ENCODE peak calls at places on chromosomes 5 and 9, in seven cellular contexts. X, G, P, R, U, W and L are unnamed samples.

GRCh38 chr9:5596173-5596572 is 32.7 kb upstream of the RIC1 start:
- DNase-seq in X (no peak), G (no peak), P (no peak), R (no peak), U (no peak), W (no peak), L (no peak)

GRCh38 chr5:54902817-54903473 is 82.4 kb downstream of the ESM1 start:
- DNase-seq in X (no peak), G (peak), P (peak), R (no peak), U (no peak), W (no peak), L (no peak)

GRCh38 chr9:93235278-93235960 is 51.5 kb downstream of the WNK2 start:
- DNase-seq in X (no peak), G (no peak), P (no peak), R (no peak), U (peak), W (no peak), L (no peak)

GRCh38 chr5:152560508-152561137 is 155.5 kb upstream of the NMUR2 start:
- DNase-seq in X (peak), G (peak), P (peak), R (peak), U (peak), W (peak), L (no peak)

GRCh38 chr5:107402881-107403280 is 267.9 kb downstream of the EFNA5 start:
- DNase-seq in X (no peak), G (no peak), P (no peak), R (no peak), U (no peak), W (no peak), L (no peak)

GRCh38 chr9:8717146-8717545 is 917.6 kb upstream of the DMAC1 start:
- DNase-seq in X (no peak), G (no peak), P (peak), R (no peak), U (no peak), W (no peak), L (no peak)

GRCh38 chr9:134475051-134475790 is 149.0 kb downstream of the RXRA start:
- DNase-seq in X (no peak), G (peak), P (peak), R (no peak), U (peak), W (peak), L (no peak)

GRCh38 chr5:111277061-111277460 is 52.9 kb downstream of the CAMK4 start:
- DNase-seq in X (no peak), G (no peak), P (peak), R (no peak), U (no peak), W (no peak), L (no peak)

GRCh38 chr5:170791325-170791954 is 7.9 kb downstream of the GABRP start:
- DNase-seq in X (no peak), G (peak), P (peak), R (peak), U (peak), W (peak), L (no peak)

GRCh38 chr5:138469540-138470321 is 4.5 kb downstream of the EGR1 start:
- DNase-seq in X (no peak), G (peak), P (peak), R (peak), U (no peak), W (peak), L (no peak)

GRCh38 chr5:88825782-88826110 is 57.2 kb downstream of the MEF2C start:
- DNase-seq in X (no peak), G (no peak), P (no peak), R (no peak), U (no peak), W (no peak), L (no peak)

GRCh38 chr5:91212336-91213092 is 170.6 kb downstream of the ARRDC3 start:
- DNase-seq in X (no peak), G (peak), P (peak), R (no peak), U (no peak), W (no peak), L (no peak)

GRCh38 chr5:74576941-74577456 is 63.5 kb downstream of the ENC1 start:
- DNase-seq in X (no peak), G (no peak), P (peak), R (no peak), U (peak), W (no peak), L (no peak)

GRCh38 chr5:14250094-14250777 is 107.1 kb downstream of the TRIO start:
- DNase-seq in X (no peak), G (peak), P (peak), R (peak), U (peak), W (peak), L (no peak)

GRCh38 chr5:127957183-127957582 is 126.4 kb upstream of the SLC12A2 start:
- DNase-seq in X (no peak), G (peak), P (peak), R (no peak), U (peak), W (no peak), L (no peak)

GRCh38 chr9:71797266-71797665 is 29.0 kb upstream of the CEMIP2 start:
- DNase-seq in X (no peak), G (no peak), P (no peak), R (no peak), U (no peak), W (no peak), L (no peak)

GRCh38 chr9:97853844-97854695 is 1.0 kb downstream of the FOXE1 start:
- DNase-seq in X (peak), G (no peak), P (no peak), R (peak), U (peak), W (no peak), L (no peak)

GRCh38 chr9:114958021-114958846 is 27.8 kb upstream of the TNFSF8 start:
- DNase-seq in X (peak), G (peak), P (no peak), R (no peak), U (peak), W (peak), L (peak)

GRCh38 chr9:113772121-113772885 is 103.8 kb upstream of the ZNF618 start:
- DNase-seq in X (no peak), G (no peak), P (peak), R (no peak), U (no peak), W (no peak), L (no peak)

GRCh38 chr9:978117-978830 is 1.8 kb downstream of the DMRT3 start:
- DNase-seq in X (no peak), G (no peak), P (no peak), R (no peak), U (no peak), W (no peak), L (no peak)

GRCh38 chr5:131265318-131265803 is 1.5 kb downstream of the CDC42SE2 start:
- DNase-seq in X (no peak), G (no peak), P (no peak), R (no peak), U (no peak), W (no peak), L (no peak)

GRCh38 chr5:32683125-32683524 is 28.0 kb upstream of the NPR3 start:
- DNase-seq in X (no peak), G (no peak), P (no peak), R (no peak), U (no peak), W (no peak), L (no peak)

GRCh38 chr9:136562746-136563506 is 17.1 kb upstream of the NOTCH1 start:
- DNase-seq in X (no peak), G (no peak), P (no peak), R (no peak), U (peak), W (no peak), L (no peak)

GRCh38 chr5:83564069-83564749 is 92.7 kb downstream of the VCAN start:
- DNase-seq in X (no peak), G (no peak), P (no peak), R (peak), U (no peak), W (no peak), L (no peak)

GRCh38 chr9:7802666-7803065 is 3.1 kb upstream of the DMAC1 start:
- DNase-seq in X (no peak), G (no peak), P (peak), R (no peak), U (no peak), W (no peak), L (no peak)

GRCh38 chr5:130578354-130578753 is 586.7 kb downstream of the HINT1 start:
- DNase-seq in X (no peak), G (no peak), P (no peak), R (no peak), U (no peak), W (no peak), L (no peak)

GRCh38 chr5:89584339-89584956 is 701.5 kb upstream of the MEF2C start:
- DNase-seq in X (no peak), G (no peak), P (peak), R (no peak), U (no peak), W (no peak), L (no peak)

GRCh38 chr5:35545190-35545589 is 72.5 kb upstream of the SPEF2 start:
- DNase-seq in X (no peak), G (no peak), P (no peak), R (no peak), U (no peak), W (no peak), L (no peak)

GRCh38 chr9:22986556-22986955 is 539.9 kb downstream of the DMRTA1 start:
- DNase-seq in X (no peak), G (no peak), P (no peak), R (peak), U (no peak), W (no peak), L (no peak)

GRCh38 chr5:65013141-65013540 is 244.4 kb downstream of the CWC27 start:
- DNase-seq in X (no peak), G (no peak), P (no peak), R (no peak), U (no peak), W (no peak), L (no peak)

GRCh38 chr5:65017636-65018035 is 248.9 kb downstream of the CWC27 start:
- DNase-seq in X (no peak), G (no peak), P (peak), R (no peak), U (no peak), W (no peak), L (no peak)

GRCh38 chr5:65015767-65016166 is 247.0 kb downstream of the CWC27 start:
- DNase-seq in X (no peak), G (no peak), P (no peak), R (peak), U (no peak), W (no peak), L (no peak)

GRCh38 chr5:65012411-65012972 is 243.8 kb downstream of the CWC27 start:
- DNase-seq in X (no peak), G (no peak), P (no peak), R (no peak), U (no peak), W (no peak), L (no peak)

GRCh38 chr5:65014769-65015168 is 246.0 kb downstream of the CWC27 start:
- DNase-seq in X (no peak), G (no peak), P (no peak), R (no peak), U (no peak), W (no peak), L (no peak)
- H3K27ac ChIP-seq in X (no peak), G (no peak), P (no peak), R (no peak), U (no peak), W (no peak), L (no peak)

DNA sequence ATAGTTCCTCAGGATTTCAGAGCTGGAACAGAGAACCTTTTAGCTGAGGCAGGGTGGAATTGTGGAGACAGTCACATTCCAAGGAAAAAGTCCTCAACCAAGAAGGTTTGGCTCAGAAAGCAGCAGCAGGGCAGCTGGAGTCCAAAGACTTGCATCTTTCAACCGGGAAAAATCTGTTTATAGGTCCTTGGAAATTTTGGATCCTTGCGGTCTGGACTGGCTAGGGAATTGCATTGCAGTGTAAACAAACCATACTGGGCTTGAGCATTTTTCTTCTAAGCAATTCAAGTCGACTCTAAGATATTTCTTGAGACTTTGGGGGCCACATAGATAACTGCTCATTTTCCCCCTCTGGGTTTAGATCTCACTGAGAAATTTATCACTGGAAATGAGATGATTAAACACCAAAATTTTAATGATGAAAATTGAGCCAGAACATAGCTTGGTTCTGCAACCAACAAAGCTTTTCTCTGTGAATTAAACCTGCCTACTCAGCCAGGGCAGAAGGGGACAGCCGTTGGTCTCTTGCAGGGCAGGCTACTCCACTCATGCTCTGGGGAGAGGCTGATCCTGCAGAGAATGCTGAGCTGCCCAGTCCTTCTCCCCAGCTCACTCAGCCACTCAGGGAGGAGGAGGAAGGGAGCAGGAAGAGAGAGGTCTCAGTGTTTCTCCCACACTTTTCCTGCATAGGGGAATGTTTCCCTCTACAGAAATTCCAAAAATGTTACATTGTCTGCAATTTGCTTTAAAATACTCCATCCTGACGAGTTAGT is 40.5 kb upstream of the HMHB1 start:
- DNase-seq in X (no peak), G (no peak), P (no peak), R (no peak), U (no peak), W (no peak), L (no peak)
- H3K4me3 ChIP-seq in X (no peak), G (no peak), P (no peak), R (no peak), U (no peak), W (no peak), L (no peak)

DNA sequence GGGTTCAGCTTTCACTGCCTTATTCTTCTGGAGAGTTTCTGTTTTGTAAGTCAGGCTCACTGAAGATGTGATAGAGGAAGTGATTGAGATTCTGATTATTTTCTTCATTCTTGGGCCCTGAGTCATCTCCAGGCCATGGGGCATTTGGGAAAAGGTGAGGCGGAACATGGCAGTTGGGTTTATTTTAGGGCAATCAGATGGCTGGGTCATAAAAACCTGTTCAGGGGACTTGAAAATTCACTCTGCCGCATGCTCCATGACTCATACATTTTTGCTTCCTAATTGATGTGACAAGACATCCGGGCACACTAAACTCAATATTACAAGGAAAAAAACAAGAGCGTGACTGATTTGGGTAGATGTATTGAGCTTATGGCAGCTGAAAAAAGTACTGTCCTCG is 265.7 kb upstream of the KLF4 start:
- DNase-seq in X (no peak), G (peak), P (peak), R (no peak), U (no peak), W (no peak), L (peak)
- H3K27ac ChIP-seq in X (no peak), G (peak), P (no peak), R (no peak), U (no peak), W (no peak), L (no peak)

DNA sequence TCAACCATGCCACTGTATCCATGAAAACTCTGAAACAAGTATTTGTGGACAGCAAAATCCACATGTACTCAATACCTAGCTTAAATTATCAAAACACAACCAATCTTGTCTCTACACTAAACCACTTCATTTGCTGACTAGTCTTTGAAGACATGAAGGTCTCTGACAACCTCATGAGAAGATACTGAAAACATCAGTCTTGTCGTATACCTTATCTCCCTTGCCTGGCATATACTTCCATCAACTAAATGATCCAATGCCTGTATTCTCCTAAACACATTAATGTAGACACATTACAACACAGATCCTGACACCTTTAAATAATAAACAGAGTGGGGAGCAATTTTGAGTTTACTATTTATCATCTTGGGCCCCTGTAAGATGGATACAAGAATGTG is 2.9 kb downstream of the RPS23 start:
- DNase-seq in X (no peak), G (no peak), P (no peak), R (no peak), U (no peak), W (no peak), L (no peak)
- H3K4me3 ChIP-seq in X (no peak), G (no peak), P (no peak), R (no peak), U (no peak), W (no peak), L (no peak)